ENCODE peak calls at places on chromosome X, in nine cellular contexts. X is mammary epithelial cell, S is fibroblast of mammary gland, P is cardiac fibroblast, V is upper lobe of right lung, E is adrenal gland, F is GM23338, O is uterus, Z is kidney. D is an unnamed sample.

GRCh38 chrX:121160987-121161386 is 113.6 kb downstream of the GLUD2 start:
- DNase-seq in S (peak; percentile 65), Z (no peak), V (no peak), E (no peak), O (no peak), X (no peak), P (peak; percentile 59), F (no peak), D (peak; percentile 7)

GRCh38 chrX:69152398-69152797 is 12.9 kb downstream of the PJA1 start:
- DNase-seq in O (no peak), V (no peak), X (peak; percentile 17), Z (no peak), P (no peak), E (peak; percentile 66), S (no peak), F (no peak), D (peak; percentile 60)

GRCh38 chrX:23374291-23374690 is 39.6 kb downstream of the PTCHD1 start:
- DNase-seq in X (peak; percentile 6), S (no peak), O (no peak), F (no peak), P (no peak), Z (no peak), E (no peak), V (no peak), D (peak; percentile 14)

GRCh38 chrX:10156199-10157031 is at the start of gene CLCN4:
- DNase-seq in O (peak; percentile 30), P (peak; percentile 36), X (no peak), S (peak; percentile 43), V (peak; percentile 87), E (peak; percentile 83), F (peak; percentile 67), Z (peak; percentile 89), D (peak; percentile 5)

GRCh38 chrX:2500091-2500680 is 590 bp downstream of the DHRSX start:
- DNase-seq in X (peak; percentile 52), Z (peak; percentile 80), S (peak; percentile 77), O (no peak), V (peak; percentile 79), P (peak; percentile 79), E (peak; percentile 46), F (peak; percentile 64), D (peak; percentile 60)

GRCh38 chrX:11137543-11138139 is 26.5 kb downstream of the HCCS start:
- DNase-seq in V (no peak), E (no peak), X (no peak), S (peak; percentile 64), F (peak; percentile 25), Z (no peak), P (peak; percentile 67), O (no peak), D (peak; percentile 30)

GRCh38 chrX:100745806-100746537 is 14.1 kb upstream of the SYTL4 start:
- DNase-seq in V (no peak), P (peak; percentile 2), S (peak; percentile 6), E (no peak), X (no peak), Z (no peak), F (no peak), O (peak; percentile 29), D (peak; percentile 8)

GRCh38 chrX:39519213-39519544 is 578.6 kb downstream of the BCOR start:
- DNase-seq in V (no peak), O (peak; percentile 32), P (peak; percentile 19), E (peak; percentile 23), S (peak; percentile 25), X (no peak), F (no peak), Z (no peak), D (no peak)

GRCh38 chrX:19177710-19178109 is 55.4 kb upstream of the ADGRG2 start:
- DNase-seq in F (no peak), V (no peak), X (no peak), O (no peak), P (no peak), E (no peak), Z (no peak), S (no peak), D (no peak)

GRCh38 chrX:23900220-23900797 is 7.4 kb downstream of the APOO start:
- DNase-seq in E (no peak), O (no peak), X (peak; percentile 53), V (no peak), Z (no peak), P (peak; percentile 54), S (peak; percentile 58), F (no peak), D (peak; percentile 31)

GRCh38 chrX:21926116-21926515 is 14.4 kb upstream of the SMS start:
- DNase-seq in Z (no peak), O (no peak), E (no peak), S (peak; percentile 48), X (no peak), V (no peak), F (no peak), P (peak; percentile 76), D (no peak)

GRCh38 chrX:1717326-1717725 is 102.5 kb downstream of the ASMT start:
- DNase-seq in S (no peak), O (no peak), P (no peak), E (no peak), X (no peak), V (no peak), Z (no peak), F (no peak), D (no peak)

GRCh38 chrX:108036298-108036973 is 8.4 kb upstream of the VSIG1 start:
- DNase-seq in V (no peak), O (no peak), S (peak; percentile 86), P (peak; percentile 91), F (no peak), Z (no peak), E (no peak), X (peak; percentile 85), D (peak; percentile 92)

GRCh38 chrX:109327271-109327670 is 154.6 kb downstream of the GUCY2F start:
- DNase-seq in X (peak; percentile 8), P (peak; percentile 5), O (no peak), Z (no peak), V (no peak), S (no peak), F (no peak), E (no peak), D (no peak)

GRCh38 chrX:19017271-19017670 is 33.4 kb upstream of the PHKA2 start:
- DNase-seq in X (no peak), V (no peak), E (peak; percentile 17), S (peak; percentile 33), F (peak; percentile 67), O (no peak), Z (no peak), P (peak; percentile 22), D (peak; percentile 29)

GRCh38 chrX:149707147-149707901 is 4.5 kb upstream of the MAGEA11 start:
- DNase-seq in V (no peak), E (no peak), P (no peak), X (no peak), Z (no peak), O (no peak), F (no peak), S (no peak), D (no peak)

DNA sequence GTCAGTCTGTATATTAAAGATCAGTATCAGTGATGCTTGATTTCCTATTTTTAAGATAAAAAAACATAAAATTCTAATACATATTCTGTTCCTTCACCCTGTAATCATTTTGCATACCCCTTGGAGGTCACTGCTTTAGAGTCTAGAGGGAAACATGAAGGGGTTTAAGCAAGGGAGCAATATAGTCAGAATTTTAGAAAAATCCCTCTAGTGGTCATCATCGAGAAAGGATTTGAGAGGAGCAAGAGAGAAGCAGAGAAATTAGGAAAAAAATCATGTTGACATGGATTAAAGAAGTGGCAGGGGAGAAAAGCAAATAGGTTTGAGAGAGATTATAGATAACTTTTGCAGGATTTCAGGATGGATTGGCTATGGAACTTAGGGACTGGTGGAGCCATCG is 11.1 kb downstream of the APEX2 start:
- DNase-seq in Z (no peak), F (no peak), X (no peak), O (no peak), E (no peak), V (no peak), P (peak; percentile 8), S (peak; percentile 3), D (no peak)
- TF ChIP-seq CTCF in Z (no peak), F (peak; percentile 41), X (peak; percentile 41), O (no peak), E (peak; percentile 33), V (no peak), P (peak; percentile 22), S (peak; percentile 33), D (peak; percentile 23)

GRCh38 chrX:155070038-155070437 is 898 bp downstream of the CMC4 start:
- DNase-seq in S (peak; percentile 2), E (no peak), Z (no peak), F (peak; percentile 2), X (peak; percentile 4), V (no peak), P (no peak), O (no peak), D (no peak)

GRCh38 chrX:155070975-155071693 is at the start of the genes BRCC3, CMC4 and MTCP1:
- DNase-seq in P (peak; percentile 75), E (peak; percentile 80), F (peak; percentile 77), S (peak; percentile 78), X (peak; percentile 75), O (peak; percentile 77), V (peak; percentile 91), Z (peak; percentile 94), D (peak; percentile 81)

GRCh38 chrX:155070663-155070974 is 317 bp downstream of the CMC4 start:
- DNase-seq in E (no peak), O (no peak), P (no peak), F (no peak), Z (no peak), S (no peak), X (no peak), V (no peak), D (no peak)

GRCh38 chrX:155068165-155068564 is 2.8 kb downstream of the CMC4 start:
- DNase-seq in O (no peak), F (no peak), V (no peak), P (peak; percentile 66), E (peak; percentile 42), X (peak; percentile 65), Z (peak; percentile 38), S (peak; percentile 86), D (peak; percentile 24)

GRCh38 chrX:155069414-155069813 is 1.5 kb downstream of the CMC4 start:
- DNase-seq in O (no peak), V (no peak), P (no peak), Z (no peak), X (no peak), F (no peak), S (no peak), E (no peak), D (no peak)
- H3K4me3 ChIP-seq in O (no peak overlapping the region), V (peak overlapping the region; percentile 64), P (peak overlapping the region; percentile 58), Z (peak overlapping the region; percentile 71), X (peak overlapping the region; percentile 82), F (peak overlapping the region; percentile 79), S (peak overlapping the region; percentile 56), E (no peak overlapping the region), D (peak overlapping the region; percentile 63)

GRCh38 chrX:80181079-80181478 is 166.5 kb downstream of the TBX22 start:
- DNase-seq in Z (no peak), V (no peak), E (no peak), O (no peak), X (no peak), P (no peak), F (peak; percentile 38), S (no peak), D (no peak)
- TF ChIP-seq CTCF in Z (no peak), V (no peak), E (peak; percentile 23), O (no peak), X (peak; percentile 28), P (no peak), F (peak; percentile 53), S (peak; percentile 8), D (no peak)

DNA sequence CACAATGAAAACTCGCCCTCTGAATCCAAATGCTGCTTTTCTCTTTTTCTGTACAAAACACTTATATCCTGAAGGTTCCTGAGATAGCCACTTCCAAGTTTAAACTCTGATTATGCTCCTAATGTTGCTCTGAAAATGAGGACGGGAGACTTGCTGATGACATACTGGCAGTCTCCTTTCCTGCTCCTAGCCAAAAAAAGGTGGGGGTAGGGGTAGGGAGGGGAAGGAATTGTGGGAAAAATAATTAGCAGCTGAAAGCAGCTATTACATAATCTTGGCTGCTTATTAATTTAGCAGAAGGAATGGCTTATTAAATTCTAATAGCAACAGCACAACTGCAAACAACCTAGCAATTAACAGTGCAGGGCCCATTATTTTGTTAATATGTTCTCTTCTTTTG is 2.0 kb upstream of the AP1S2 start:
- DNase-seq in E (no peak), O (no peak), S (no peak), P (no peak), Z (no peak), V (no peak), F (no peak), X (no peak), D (no peak)
- H3K4me3 ChIP-seq in E (no peak overlapping the region), O (no peak overlapping the region), S (no peak overlapping the region), P (no peak overlapping the region), Z (no peak overlapping the region), V (no peak overlapping the region), F (peak overlapping the region; percentile 83), X (no peak overlapping the region), D (no peak overlapping the region)

D was measured in epithelial cell of esophagus.